ENCODE peak calls at places on chromosomes 2 and 18, in eight cellular contexts. G, R, N, Y, Q, F, E and X are unnamed samples.

GRCh38 chr2:239307921-239308620 is 92.7 kb downstream of the HDAC4 start:
- DNase-seq in G (no peak), R (no peak), N (no peak), Y (no peak), Q (no peak), F (no peak), E (no peak), X (no peak)

GRCh38 chr2:240999001-240999791 is 778 bp downstream of the SNED1 start:
- DNase-seq in G (no peak), R (peak), N (no peak), Y (no peak), Q (no peak), F (peak), E (no peak), X (no peak)

GRCh38 chr18:33841221-33841967 is 263.4 kb downstream of the ASXL3 start:
- DNase-seq in G (no peak), R (no peak), N (no peak), Y (no peak), Q (no peak), F (no peak), E (no peak), X (no peak)

GRCh38 chr2:691825-692224 is 14.6 kb upstream of the TMEM18 start:
- DNase-seq in G (no peak), R (no peak), N (no peak), Y (no peak), Q (no peak), F (no peak), E (no peak), X (no peak)

GRCh38 chr2:224520064-224520463 is 65.1 kb downstream of the CUL3 start:
- DNase-seq in G (peak), R (no peak), N (no peak), Y (no peak), Q (no peak), F (no peak), E (no peak), X (no peak)

GRCh38 chr2:218780851-218781690 is 876 bp upstream of the CYP27A1 start:
- DNase-seq in G (no peak), R (no peak), N (no peak), Y (no peak), Q (no peak), F (no peak), E (no peak), X (no peak)

GRCh38 chr18:3910507-3910906 is 460.5 kb downstream of the TGIF1 start:
- DNase-seq in G (no peak), R (no peak), N (no peak), Y (no peak), Q (no peak), F (no peak), E (no peak), X (no peak)

GRCh38 chr2:233075141-233075965 is 15.2 kb downstream of the INPP5D start:
- DNase-seq in G (no peak), R (no peak), N (no peak), Y (no peak), Q (no peak), F (no peak), E (no peak), X (no peak)

GRCh38 chr2:188561473-188561979 is 269.9 kb downstream of the GULP1 start:
- DNase-seq in G (no peak), R (no peak), N (no peak), Y (no peak), Q (no peak), F (no peak), E (no peak), X (no peak)

GRCh38 chr18:41371718-41372117 is 583.3 kb upstream of the PIK3C3 start:
- DNase-seq in G (no peak), R (no peak), N (peak), Y (no peak), Q (no peak), F (peak), E (no peak), X (no peak)

GRCh38 chr18:56488739-56489138 is 149.7 kb downstream of the TXNL1 start:
- DNase-seq in G (no peak), R (no peak), N (no peak), Y (no peak), Q (no peak), F (no peak), E (no peak), X (no peak)